ENCODE peak calls at places on chromosomes 4 and X, in eight cellular contexts. One of them, this sample, is unnamed.

GRCh38 chr4:184588893-184589292 is 60.4 kb downstream of the CASP3 start:
- DNase-seq in MCF 10A: no peak
- DNase-seq in suprapubic skin: no peak
- DNase-seq in sigmoid colon: no peak
- DNase-seq in epithelial cell of esophagus: no peak
- DNase-seq in activated CD8-positive, alpha-beta memory T cell treated with anti-CD3 and anti-CD28 coated beads for 48 hours: no peak
- DNase-seq in activated CD4-positive, alpha-beta T cell treated with anti-CD3 and anti-CD28 coated beads, Interleukin-2, amount 50 U/mL, for 4 hours: no peak
- DNase-seq in right atrium auricular region: no peak
- DNase-seq in this sample: no peak

GRCh38 chr4:98641906-98642668 is 16.3 kb downstream of the TSPAN5 start:
- DNase-seq in MCF 10A: no peak
- DNase-seq in suprapubic skin: no peak
- DNase-seq in sigmoid colon: no peak
- DNase-seq in epithelial cell of esophagus: no peak
- DNase-seq in activated CD8-positive, alpha-beta memory T cell treated with anti-CD3 and anti-CD28 coated beads for 48 hours: no peak
- DNase-seq in activated CD4-positive, alpha-beta T cell treated with anti-CD3 and anti-CD28 coated beads, Interleukin-2, amount 50 U/mL, for 4 hours: no peak
- DNase-seq in right atrium auricular region: no peak
- DNase-seq in this sample: no peak

GRCh38 chr4:173642509-173642908 is 112.5 kb upstream of the HAND2 start:
- DNase-seq in MCF 10A: no peak
- DNase-seq in suprapubic skin: no peak
- DNase-seq in sigmoid colon: no peak
- DNase-seq in epithelial cell of esophagus: no peak
- DNase-seq in activated CD8-positive, alpha-beta memory T cell treated with anti-CD3 and anti-CD28 coated beads for 48 hours: no peak
- DNase-seq in activated CD4-positive, alpha-beta T cell treated with anti-CD3 and anti-CD28 coated beads, Interleukin-2, amount 50 U/mL, for 4 hours: no peak
- DNase-seq in right atrium auricular region: no peak
- DNase-seq in this sample: no peak

GRCh38 chr4:181548873-181549541 is 694.2 kb upstream of the TENM3 start:
- DNase-seq in MCF 10A: peak
- DNase-seq in suprapubic skin: no peak
- DNase-seq in sigmoid colon: no peak
- DNase-seq in epithelial cell of esophagus: peak
- DNase-seq in activated CD8-positive, alpha-beta memory T cell treated with anti-CD3 and anti-CD28 coated beads for 48 hours: no peak
- DNase-seq in activated CD4-positive, alpha-beta T cell treated with anti-CD3 and anti-CD28 coated beads, Interleukin-2, amount 50 U/mL, for 4 hours: no peak
- DNase-seq in right atrium auricular region: no peak
- DNase-seq in this sample: peak

GRCh38 chr4:183441276-183441675 is 3.2 kb upstream of the CDKN2AIP start:
- DNase-seq in MCF 10A: no peak
- DNase-seq in suprapubic skin: no peak
- DNase-seq in sigmoid colon: no peak
- DNase-seq in epithelial cell of esophagus: no peak
- DNase-seq in activated CD8-positive, alpha-beta memory T cell treated with anti-CD3 and anti-CD28 coated beads for 48 hours: no peak
- DNase-seq in activated CD4-positive, alpha-beta T cell treated with anti-CD3 and anti-CD28 coated beads, Interleukin-2, amount 50 U/mL, for 4 hours: no peak
- DNase-seq in right atrium auricular region: no peak
- DNase-seq in this sample: no peak

GRCh38 chrX:38999967-39000745 is 198.9 kb downstream of the MID1IP1 start:
- DNase-seq in MCF 10A: no peak
- DNase-seq in suprapubic skin: no peak
- DNase-seq in sigmoid colon: no peak
- DNase-seq in epithelial cell of esophagus: no peak
- DNase-seq in activated CD8-positive, alpha-beta memory T cell treated with anti-CD3 and anti-CD28 coated beads for 48 hours: no peak
- DNase-seq in activated CD4-positive, alpha-beta T cell treated with anti-CD3 and anti-CD28 coated beads, Interleukin-2, amount 50 U/mL, for 4 hours: no peak
- DNase-seq in right atrium auricular region: no peak
- DNase-seq in this sample: no peak

GRCh38 chrX:8453619-8454018 is 11.0 kb upstream of the VCX3B start:
- DNase-seq in MCF 10A: no peak
- DNase-seq in suprapubic skin: no peak
- DNase-seq in sigmoid colon: no peak
- DNase-seq in epithelial cell of esophagus: no peak
- DNase-seq in activated CD8-positive, alpha-beta memory T cell treated with anti-CD3 and anti-CD28 coated beads for 48 hours: no peak
- DNase-seq in activated CD4-positive, alpha-beta T cell treated with anti-CD3 and anti-CD28 coated beads, Interleukin-2, amount 50 U/mL, for 4 hours: no peak
- DNase-seq in right atrium auricular region: no peak
- DNase-seq in this sample: no peak

GRCh38 chr4:7199771-7200441 is 7.6 kb downstream of the SORCS2 start:
- DNase-seq in MCF 10A: no peak
- DNase-seq in suprapubic skin: peak
- DNase-seq in sigmoid colon: peak
- DNase-seq in epithelial cell of esophagus: no peak
- DNase-seq in activated CD8-positive, alpha-beta memory T cell treated with anti-CD3 and anti-CD28 coated beads for 48 hours: no peak
- DNase-seq in activated CD4-positive, alpha-beta T cell treated with anti-CD3 and anti-CD28 coated beads, Interleukin-2, amount 50 U/mL, for 4 hours: no peak
- DNase-seq in right atrium auricular region: no peak
- DNase-seq in this sample: peak

GRCh38 chr4:184843984-184844554 is 18.3 kb upstream of the ACSL1 start:
- DNase-seq in MCF 10A: no peak
- DNase-seq in suprapubic skin: no peak
- DNase-seq in sigmoid colon: no peak
- DNase-seq in epithelial cell of esophagus: no peak
- DNase-seq in activated CD8-positive, alpha-beta memory T cell treated with anti-CD3 and anti-CD28 coated beads for 48 hours: no peak
- DNase-seq in activated CD4-positive, alpha-beta T cell treated with anti-CD3 and anti-CD28 coated beads, Interleukin-2, amount 50 U/mL, for 4 hours: no peak
- DNase-seq in right atrium auricular region: peak
- DNase-seq in this sample: no peak

GRCh38 chr4:152094851-152095700 is 334.3 kb upstream of the GATB start:
- DNase-seq in MCF 10A: peak
- DNase-seq in suprapubic skin: no peak
- DNase-seq in sigmoid colon: no peak
- DNase-seq in epithelial cell of esophagus: peak
- DNase-seq in activated CD8-positive, alpha-beta memory T cell treated with anti-CD3 and anti-CD28 coated beads for 48 hours: no peak
- DNase-seq in activated CD4-positive, alpha-beta T cell treated with anti-CD3 and anti-CD28 coated beads, Interleukin-2, amount 50 U/mL, for 4 hours: no peak
- DNase-seq in right atrium auricular region: no peak
- DNase-seq in this sample: no peak

GRCh38 chr4:56689661-56690060 is 8.6 kb upstream of the HOPX start:
- DNase-seq in MCF 10A: no peak
- DNase-seq in suprapubic skin: no peak
- DNase-seq in sigmoid colon: no peak
- DNase-seq in epithelial cell of esophagus: no peak
- DNase-seq in activated CD8-positive, alpha-beta memory T cell treated with anti-CD3 and anti-CD28 coated beads for 48 hours: no peak
- DNase-seq in activated CD4-positive, alpha-beta T cell treated with anti-CD3 and anti-CD28 coated beads, Interleukin-2, amount 50 U/mL, for 4 hours: no peak
- DNase-seq in right atrium auricular region: no peak
- DNase-seq in this sample: no peak

GRCh38 chr4:188021548-188022249 is 26.1 kb downstream of the ZFP42 start:
- DNase-seq in MCF 10A: no peak
- DNase-seq in suprapubic skin: no peak
- DNase-seq in sigmoid colon: no peak
- DNase-seq in epithelial cell of esophagus: peak
- DNase-seq in activated CD8-positive, alpha-beta memory T cell treated with anti-CD3 and anti-CD28 coated beads for 48 hours: no peak
- DNase-seq in activated CD4-positive, alpha-beta T cell treated with anti-CD3 and anti-CD28 coated beads, Interleukin-2, amount 50 U/mL, for 4 hours: no peak
- DNase-seq in right atrium auricular region: no peak
- DNase-seq in this sample: no peak